ENCODE peak calls at places on chromosomes 6 and 20, in four cellular contexts. E, I, N and D are unnamed samples.

GRCh38 chr6:70706491-70707123 is 38.9 kb downstream of the SMAP1 start:
- DNase-seq in N (peak), E (no peak), I (peak), D (peak)

GRCh38 chr6:42251911-42252637 is 34.4 kb upstream of the MRPS10 start:
- DNase-seq in I (peak), E (peak), N (no peak), D (peak)

GRCh38 chr6:31952890-31953289 is 5.9 kb downstream of the NELFE start:
- DNase-seq in N (no peak), I (no peak), E (no peak), D (no peak)

GRCh38 chr6:26251354-26252081 is 113.5 kb upstream of the BTN3A2 start:
- DNase-seq in I (peak), E (peak), N (peak), D (peak)

GRCh38 chr20:59988141-59988540 is 29.9 kb downstream of the CDH26 start:
- DNase-seq in E (no peak), I (no peak), N (peak), D (peak)

GRCh38 chr6:17596085-17596484 is 4.0 kb upstream of the FAM8A1 start:
- DNase-seq in N (no peak), E (no peak), I (no peak), D (no peak)

GRCh38 chr6:165630544-165630953 is 32.5 kb downstream of the PDE10A start:
- DNase-seq in N (no peak), E (no peak), I (no peak), D (no peak)

GRCh38 chr6:127869772-127870404 is 31.0 kb downstream of the THEMIS start:
- DNase-seq in I (no peak), E (no peak), N (no peak), D (no peak)

GRCh38 chr6:31473244-31473643 is 24.7 kb upstream of the MICB start:
- DNase-seq in E (no peak), N (no peak), I (no peak), D (no peak)

GRCh38 chr6:167120557-167121030 is 2.3 kb upstream of the CCR6 start:
- DNase-seq in E (no peak), N (no peak), I (no peak), D (no peak)

GRCh38 chr6:138396709-138397108 is 7.3 kb upstream of the HEBP2 start:
- DNase-seq in E (no peak), I (no peak), N (no peak), D (no peak)

GRCh38 chr6:139423970-139424667 is 49.7 kb upstream of the CITED2 start:
- DNase-seq in E (no peak), I (no peak), N (no peak), D (no peak)